ENCODE peak calls at places on chromosomes 13 and 19, in ten cellular contexts. W, N, C, A, V, B, Z, E, X and M are unnamed samples.

GRCh38 chr19:29630661-29631060 is 24.6 kb downstream of the POP4 start:
- DNase-seq in W (no peak), N (peak), C (no peak), A (no peak), V (no peak), B (no peak), Z (no peak), E (no peak), X (no peak), M (no peak)

GRCh38 chr19:6490134-6490533 is 8.5 kb upstream of the DENND1C start:
- DNase-seq in W (no peak), N (no peak), C (no peak), A (no peak), V (no peak), B (no peak), Z (no peak), E (no peak), X (no peak), M (no peak)

GRCh38 chr19:11480927-11481776 is at the start of gene ELAVL3:
- DNase-seq in W (peak), N (no peak), C (peak), A (no peak), V (no peak), B (no peak), Z (no peak), E (no peak), X (no peak), M (peak)

GRCh38 chr19:53158119-53158656 is 665 bp downstream of the ZNF347 start:
- DNase-seq in W (peak), N (peak), C (peak), A (peak), V (peak), B (peak), Z (peak), E (peak), X (peak), M (peak)

GRCh38 chr13:66660013-66660804 is 569.9 kb downstream of the PCDH9 start:
- DNase-seq in W (no peak), N (peak), C (no peak), A (no peak), V (no peak), B (peak), Z (no peak), E (peak), X (peak), M (peak)

GRCh38 chr19:1243768-1244692 is 2.5 kb downstream of the ATP5F1D start:
- DNase-seq in W (peak), N (peak), C (peak), A (peak), V (peak), B (peak), Z (peak), E (peak), X (peak), M (peak)

GRCh38 chr19:5953680-5954213 is 24.2 kb downstream of the RANBP3 start:
- DNase-seq in W (no peak), N (peak), C (no peak), A (peak), V (no peak), B (no peak), Z (no peak), E (peak), X (no peak), M (no peak)

GRCh38 chr13:22198001-22198400 is 527.1 kb downstream of the FGF9 start:
- DNase-seq in W (no peak), N (no peak), C (no peak), A (no peak), V (peak), B (no peak), Z (no peak), E (no peak), X (no peak), M (no peak)

GRCh38 chr13:40023608-40024577 is 368.4 kb downstream of the COG6 start:
- DNase-seq in W (no peak), N (peak), C (no peak), A (no peak), V (no peak), B (no peak), Z (no peak), E (no peak), X (peak), M (no peak)

GRCh38 chr19:1860133-1860775 is 3.1 kb downstream of the KLF16 start:
- DNase-seq in W (peak), N (peak), C (peak), A (peak), V (no peak), B (peak), Z (peak), E (peak), X (peak), M (no peak)

GRCh38 chr13:112722433-112723250 is 32.8 kb downstream of the ATP11A start:
- DNase-seq in W (no peak), N (peak), C (no peak), A (peak), V (peak), B (peak), Z (peak), E (peak), X (peak), M (no peak)

GRCh38 chr13:108983273-108983672 is 353.9 kb downstream of the MYO16 start:
- DNase-seq in W (no peak), N (no peak), C (no peak), A (no peak), V (no peak), B (no peak), Z (no peak), E (no peak), X (no peak), M (no peak)

GRCh38 chr13:49820591-49821215 is 28.2 kb upstream of the KPNA3 start:
- DNase-seq in W (no peak), N (no peak), C (no peak), A (no peak), V (no peak), B (no peak), Z (no peak), E (no peak), X (no peak), M (no peak)

GRCh38 chr13:30872685-30873443 is 33.2 kb upstream of the MEDAG start:
- DNase-seq in W (peak), N (peak), C (no peak), A (no peak), V (no peak), B (peak), Z (peak), E (peak), X (peak), M (no peak)

GRCh38 chr13:21668665-21669599 is 1.9 kb upstream of the FGF9 start:
- DNase-seq in W (peak), N (peak), C (no peak), A (peak), V (peak), B (peak), Z (no peak), E (peak), X (peak), M (peak)

GRCh38 chr19:29483641-29483920 is 42.2 kb upstream of the VSTM2B start:
- DNase-seq in W (no peak), N (no peak), C (no peak), A (no peak), V (no peak), B (no peak), Z (no peak), E (no peak), X (no peak), M (no peak)

GRCh38 chr13:27005556-27005955 is 166.1 kb downstream of the USP12 start:
- DNase-seq in W (no peak), N (peak), C (no peak), A (no peak), V (peak), B (no peak), Z (no peak), E (peak), X (no peak), M (no peak)

GRCh38 chr13:80707000-80707983 is 366.4 kb upstream of the SPRY2 start:
- DNase-seq in W (no peak), N (no peak), C (no peak), A (peak), V (no peak), B (no peak), Z (no peak), E (no peak), X (no peak), M (no peak)

GRCh38 chr13:46799139-46799538 is 2.2 kb upstream of the ESD start:
- DNase-seq in W (no peak), N (no peak), C (no peak), A (no peak), V (no peak), B (no peak), Z (no peak), E (no peak), X (no peak), M (no peak)

GRCh38 chr13:102580552-102581169 is 16.1 kb upstream of the TPP2 start:
- DNase-seq in W (no peak), N (peak), C (no peak), A (no peak), V (no peak), B (peak), Z (no peak), E (peak), X (peak), M (peak)

GRCh38 chr13:44350775-44351504 is 22.7 kb upstream of the SERP2 start:
- DNase-seq in W (no peak), N (no peak), C (no peak), A (no peak), V (no peak), B (no peak), Z (no peak), E (no peak), X (no peak), M (no peak)

GRCh38 chr13:113296842-113297369 is at the start of gene LAMP1:
- DNase-seq in W (peak), N (peak), C (peak), A (peak), V (peak), B (peak), Z (peak), E (peak), X (peak), M (peak)

GRCh38 chr19:54339646-54340358 is 840 bp upstream of the LILRA4 start:
- DNase-seq in W (no peak), N (no peak), C (no peak), A (no peak), V (no peak), B (no peak), Z (no peak), E (no peak), X (no peak), M (no peak)

GRCh38 chr19:44869728-44870470 is 21.2 kb upstream of the TOMM40 start:
- DNase-seq in W (no peak), N (no peak), C (no peak), A (no peak), V (peak), B (peak), Z (no peak), E (peak), X (peak), M (no peak)

GRCh38 chr19:55519461-55520311 is 17.2 kb downstream of the SBK2 start:
- DNase-seq in W (no peak), N (peak), C (no peak), A (no peak), V (no peak), B (peak), Z (no peak), E (peak), X (peak), M (no peak)

GRCh38 chr19:43934055-43934984 is 762 bp downstream of the ZNF45 start:
- DNase-seq in W (no peak), N (peak), C (no peak), A (no peak), V (no peak), B (peak), Z (no peak), E (peak), X (peak), M (no peak)

GRCh38 chr19:858868-859843 is at the start of gene CFD:
- DNase-seq in W (peak), N (no peak), C (no peak), A (peak), V (no peak), B (no peak), Z (no peak), E (no peak), X (peak), M (no peak)

GRCh38 chr19:44644391-44645016 is 794 bp downstream of the PVR start:
- DNase-seq in W (peak), N (no peak), C (peak), A (no peak), V (peak), B (peak), Z (no peak), E (peak), X (peak), M (peak)

DNA sequence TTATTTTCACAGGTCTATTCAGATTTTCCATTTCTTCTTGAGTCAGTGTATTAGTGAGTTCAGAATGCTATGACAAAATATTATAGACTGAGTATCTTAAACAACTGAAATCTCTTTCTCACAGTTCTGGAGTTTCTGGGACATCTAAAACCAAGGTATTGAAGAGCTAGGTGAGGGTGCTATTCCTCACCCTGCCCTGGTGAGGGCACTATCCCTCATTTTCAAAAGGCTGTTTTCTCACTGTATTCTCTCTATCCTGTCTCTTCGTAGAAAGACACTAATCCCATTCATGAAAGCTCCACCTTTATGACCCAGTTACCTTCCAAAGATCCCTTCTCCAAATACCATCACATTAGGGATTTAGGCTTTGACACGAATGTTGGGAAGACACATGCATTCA is 1617.1 kb downstream of the PCDH9 start:
- DNase-seq in W (peak), N (no peak), C (no peak), A (no peak), V (no peak), B (no peak), Z (no peak), E (no peak), X (no peak), M (no peak)
- TF ChIP-seq CTCF in W (peak), N (no peak), C (peak), A (no peak), V (no peak), B (no peak), Z (no peak), E (no peak), X (peak), M (no peak)

DNA sequence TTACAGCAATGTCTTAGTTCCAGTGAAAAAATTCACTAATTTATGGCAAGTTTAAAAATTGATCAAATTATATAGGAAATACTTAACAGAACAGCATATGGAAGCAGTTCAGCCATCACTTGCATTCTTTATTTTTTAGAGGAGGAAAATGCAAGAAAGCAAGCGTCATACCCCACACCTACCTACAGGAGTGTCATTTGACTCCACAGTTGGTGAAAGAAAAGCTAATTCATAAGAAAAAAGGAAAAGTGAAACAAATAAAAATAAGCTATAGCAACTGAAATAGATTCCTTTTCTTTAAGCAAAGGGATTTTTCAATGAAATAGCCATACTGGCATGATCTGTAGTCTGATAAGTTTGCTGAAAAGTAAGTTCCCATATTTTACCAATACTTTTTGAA is 111.0 kb downstream of the DOCK9 start:
- DNase-seq in W (no peak), N (no peak), C (no peak), A (no peak), V (no peak), B (no peak), Z (no peak), E (no peak), X (no peak), M (no peak)
- TF ChIP-seq CTCF in W (no peak), N (peak), C (peak), A (no peak), V (no peak), B (no peak), Z (no peak), E (no peak), X (peak), M (no peak)

GRCh38 chr13:75137911-75138571 is 343.9 kb downstream of the TBC1D4 start:
- DNase-seq in W (no peak), N (peak), C (no peak), A (no peak), V (no peak), B (no peak), Z (no peak), E (no peak), X (no peak), M (no peak)
- TF ChIP-seq CTCF in W (no peak), N (no peak), C (no peak), A (no peak), V (no peak), B (no peak), Z (no peak), E (no peak), X (no peak), M (no peak)

GRCh38 chr19:58181902-58182576 is 822 bp upstream of the ZNF274 start:
- DNase-seq in W (peak), N (peak), C (peak), A (no peak), V (peak), B (no peak), Z (no peak), E (no peak), X (peak), M (peak)
- TF ChIP-seq CTCF in W (peak), N (peak), C (peak), A (no peak), V (no peak), B (peak), Z (no peak), E (peak), X (peak), M (peak)

DNA sequence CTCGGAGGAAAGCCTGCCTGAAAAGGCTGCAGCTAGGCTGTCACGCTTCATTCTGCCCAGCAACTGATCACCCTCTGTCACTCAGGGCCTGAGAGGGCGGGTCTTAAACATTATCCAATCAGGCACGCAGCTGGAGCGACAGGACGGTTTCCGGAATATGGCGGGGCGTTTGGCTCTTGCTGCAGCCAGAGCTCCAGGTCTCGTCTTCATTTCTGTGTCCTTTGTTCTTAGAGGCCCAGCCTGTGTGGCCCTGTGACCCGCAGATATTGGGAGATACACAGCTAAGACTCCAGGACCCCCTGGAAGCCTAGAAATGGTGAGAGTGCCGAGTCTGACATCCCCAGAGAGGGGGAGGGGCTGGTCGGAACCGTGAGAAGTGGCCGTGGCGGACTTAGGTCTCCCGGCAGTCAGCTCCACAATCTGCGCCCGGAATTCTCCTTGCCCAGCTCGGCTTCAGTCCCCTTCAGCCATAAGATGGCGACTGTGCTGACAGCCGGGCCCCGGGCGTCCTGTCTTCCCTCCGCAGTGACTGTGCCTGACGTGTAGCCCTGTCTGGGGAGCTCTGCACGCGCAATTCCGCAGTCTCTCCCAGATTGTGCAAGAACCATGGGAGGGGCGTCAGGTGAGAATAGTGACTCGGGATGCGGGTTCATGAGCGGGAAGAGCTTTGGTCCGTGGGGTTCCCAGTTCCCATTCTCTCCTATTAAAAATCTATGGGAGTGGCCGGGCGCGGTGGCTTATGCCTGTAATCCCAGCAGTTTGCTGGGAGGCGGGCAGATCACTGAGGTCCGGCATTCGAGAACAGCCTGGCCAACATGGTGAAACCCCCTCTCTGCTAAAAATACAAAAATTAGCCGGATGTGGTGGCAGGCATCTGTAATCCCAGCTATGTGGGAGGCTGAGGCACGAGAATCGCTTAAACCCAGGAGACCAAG is at the start of gene ZNF429:
- DNase-seq in W (peak), N (peak), C (peak), A (peak), V (peak), B (peak), Z (peak), E (peak), X (peak), M (peak)
- TF ChIP-seq CTCF in W (no peak), N (peak), C (peak), A (no peak), V (no peak), B (peak), Z (no peak), E (no peak), X (no peak), M (no peak)

GRCh38 chr19:42295342-42295741 is 6.6 kb upstream of the PRR19 start:
- DNase-seq in W (no peak), N (no peak), C (no peak), A (no peak), V (peak), B (no peak), Z (no peak), E (no peak), X (no peak), M (no peak)
- TF ChIP-seq CTCF in W (no peak), N (no peak), C (peak), A (no peak), V (no peak), B (no peak), Z (no peak), E (no peak), X (no peak), M (no peak)

GRCh38 chr19:34666200-34666957 is 10.6 kb downstream of the SCGB2B2 start:
- DNase-seq in W (no peak), N (no peak), C (no peak), A (peak), V (no peak), B (no peak), Z (no peak), E (no peak), X (no peak), M (no peak)

GRCh38 chr19:34661357-34661756 is 15.6 kb downstream of the SCGB2B2 start:
- DNase-seq in W (no peak), N (peak), C (no peak), A (no peak), V (no peak), B (no peak), Z (no peak), E (no peak), X (no peak), M (no peak)

GRCh38 chr19:34664168-34664567 is 12.8 kb downstream of the SCGB2B2 start:
- DNase-seq in W (no peak), N (no peak), C (no peak), A (no peak), V (no peak), B (no peak), Z (no peak), E (no peak), X (no peak), M (no peak)

GRCh38 chr19:34664870-34665269 is 12.1 kb downstream of the SCGB2B2 start:
- DNase-seq in W (no peak), N (no peak), C (no peak), A (no peak), V (no peak), B (no peak), Z (no peak), E (no peak), X (no peak), M (no peak)

GRCh38 chr19:34662919-34663318 is 14.0 kb downstream of the SCGB2B2 start:
- DNase-seq in W (peak), N (peak), C (peak), A (no peak), V (no peak), B (no peak), Z (no peak), E (no peak), X (peak), M (peak)
- TF ChIP-seq CTCF in W (peak), N (peak), C (peak), A (peak), V (no peak), B (no peak), Z (no peak), E (no peak), X (peak), M (peak)

DNA sequence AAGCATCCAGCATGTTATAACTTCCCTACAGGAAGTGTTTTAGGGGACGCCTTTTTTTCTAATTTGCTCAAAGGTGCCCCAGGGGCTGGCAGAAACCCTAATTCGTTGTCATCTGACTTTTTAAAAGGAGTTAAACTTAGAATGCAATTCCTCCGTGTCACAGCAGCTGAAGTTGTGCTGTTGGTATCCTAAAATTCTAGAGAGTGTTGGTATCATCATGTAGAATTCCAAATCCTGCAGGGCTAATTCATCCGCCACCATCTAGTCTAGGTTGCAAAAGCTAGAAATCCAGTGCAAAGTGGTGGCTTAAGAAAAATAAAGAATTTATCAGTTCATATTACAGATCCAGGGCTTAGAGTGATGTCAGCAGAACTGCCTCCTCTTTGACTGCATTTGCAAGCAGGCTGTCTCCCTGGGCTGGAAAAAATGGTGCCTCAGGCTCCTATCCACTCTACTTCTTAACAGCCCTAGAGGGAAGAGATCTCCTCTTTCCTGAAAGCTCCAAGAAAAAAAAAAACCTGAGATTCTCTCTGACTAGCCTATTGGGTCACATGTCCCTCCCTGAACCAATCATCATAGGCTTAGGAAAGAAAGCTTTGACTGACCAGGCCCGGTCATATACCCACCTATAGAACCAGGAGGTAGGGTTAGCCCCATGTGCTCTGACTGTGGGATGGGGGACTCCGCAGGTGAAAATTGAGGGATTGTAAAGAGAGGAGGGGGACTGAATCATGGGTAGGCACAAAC is 73.0 kb downstream of the MAP4K1 start:
- DNase-seq in W (no peak), N (no peak), C (no peak), A (no peak), V (no peak), B (peak), Z (no peak), E (no peak), X (no peak), M (no peak)
- TF ChIP-seq CTCF in W (peak), N (no peak), C (no peak), A (no peak), V (no peak), B (peak), Z (no peak), E (no peak), X (peak), M (no peak)